ENCODE peak calls at places on chromosomes 16 and 17, in four cellular contexts. V is WTC11, J is HepG2, E is K562. W is an unnamed sample.

GRCh38 chr16:57229079-57229478 is 16.0 kb upstream of the ARL2BP start:
- DNase-seq in V (no peak), J (no peak), E (no peak), W (no peak)

GRCh38 chr17:64441772-64442549 is 7.0 kb upstream of the MILR1 start:
- DNase-seq in V (no peak), J (peak), E (no peak), W (no peak)

GRCh38 chr17:57655564-57655963 is 89.5 kb downstream of the CCDC182 start:
- DNase-seq in V (no peak), J (no peak), E (no peak), W (no peak)

GRCh38 chr16:8768701-8769100 is 28.7 kb downstream of the TMEM186 start:
- DNase-seq in V (peak), J (no peak), E (no peak), W (no peak)

GRCh38 chr17:1565860-1566259 is 3.3 kb upstream of the PITPNA start:
- DNase-seq in V (no peak), J (no peak), E (no peak), W (no peak)

GRCh38 chr16:4172070-4172469 is 55.8 kb upstream of the ADCY9 start:
- DNase-seq in V (no peak), J (no peak), E (no peak), W (no peak)

GRCh38 chr16:46746821-46747776 is 1.0 kb downstream of the MYLK3 start:
- DNase-seq in V (no peak), J (peak), E (no peak), W (no peak)

GRCh38 chr16:64152010-64152767 is 969.7 kb downstream of the CDH11 start:
- DNase-seq in V (no peak), J (no peak), E (no peak), W (no peak)

GRCh38 chr17:36546418-36547093 is 1.8 kb downstream of the GGNBP2 start:
- DNase-seq in V (no peak), J (no peak), E (no peak), W (no peak)

GRCh38 chr16:56294599-56294998 is 103.3 kb downstream of the GNAO1 start:
- DNase-seq in V (no peak), J (no peak), E (no peak), W (no peak)

GRCh38 chr16:56869513-56870270 is 4.7 kb downstream of the SLC12A3 start:
- DNase-seq in V (peak), J (peak), E (peak), W (peak)

GRCh38 chr17:27585153-27585681 is 45.8 kb upstream of the LGALS9 start:
- DNase-seq in V (no peak), J (no peak), E (no peak), W (no peak)

GRCh38 chr16:5045499-5046115 is 11.9 kb upstream of the NAGPA start:
- DNase-seq in V (no peak), J (no peak), E (no peak), W (no peak)

GRCh38 chr16:31354394-31355291 is at the start of gene ITGAX:
- DNase-seq in V (no peak), J (no peak), E (peak), W (peak)

GRCh38 chr17:1736348-1737281 is 6.1 kb upstream of the SERPINF2 start:
- DNase-seq in V (no peak), J (peak), E (peak), W (peak)

GRCh38 chr17:66073384-66073783 is 118.5 kb downstream of the CEP112 start:
- DNase-seq in V (no peak), J (no peak), E (no peak), W (no peak)

GRCh38 chr17:37648555-37648954 is 5.3 kb upstream of the DDX52 start:
- DNase-seq in V (no peak), J (no peak), E (no peak), W (no peak)

GRCh38 chr16:912684-913613 is 57.8 kb downstream of the LMF1 start:
- DNase-seq in V (no peak), J (peak), E (no peak), W (no peak)

GRCh38 chr17:20010099-20010863 is 1.1 kb downstream of the SPECC1 start:
- DNase-seq in V (peak), J (peak), E (peak), W (peak)
- TF ChIP-seq HMGXB4 in V (no peak), J (no peak), E (no peak), W (no peak)

GRCh38 chr17:28716740-28717577 is 709 bp downstream of the RAB34 start:
- DNase-seq in V (peak), J (no peak), E (no peak), W (no peak)

GRCh38 chr17:28714281-28714680 is 2.6 kb upstream of the PROCA1 start:
- DNase-seq in V (no peak), J (no peak), E (no peak), W (peak)

GRCh38 chr17:28712705-28713415 is 1.2 kb upstream of the PROCA1 start:
- DNase-seq in V (no peak), J (no peak), E (no peak), W (no peak)

GRCh38 chr17:28717578-28718316 is at the start of gene RAB34:
- DNase-seq in V (peak), J (no peak), E (no peak), W (peak)

DNA sequence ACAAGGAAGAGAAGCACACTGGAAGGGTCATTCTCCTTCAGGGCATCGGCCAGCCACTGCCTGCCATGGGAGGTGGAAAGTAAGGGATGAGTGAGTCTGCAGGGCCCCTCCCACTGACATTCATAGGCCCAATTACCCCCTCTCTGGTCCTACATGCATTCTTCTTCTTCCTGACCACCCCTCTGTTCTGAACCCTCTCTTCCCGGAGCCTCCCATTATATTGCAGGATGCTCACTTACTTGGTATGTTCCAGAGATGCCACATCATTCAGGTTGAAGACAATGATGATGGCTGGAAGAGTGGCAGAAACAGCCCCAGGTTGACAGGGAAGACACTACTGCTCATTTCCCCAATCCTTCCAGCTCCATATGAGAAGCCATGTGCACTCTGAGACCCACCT is 2.5 kb downstream of the RAB34 start:
- DNase-seq in V (no peak), J (no peak), E (no peak), W (no peak)
- TF ChIP-seq HMGXB4 in V (no peak), J (no peak), E (no peak), W (no peak)

GRCh38 chr16:86455116-86455515 is 55.2 kb upstream of the FOXF1 start:
- DNase-seq in V (no peak), J (no peak), E (no peak), W (no peak)
- TF ChIP-seq HMGXB4 in V (no peak), J (no peak), E (no peak), W (no peak)

DNA sequence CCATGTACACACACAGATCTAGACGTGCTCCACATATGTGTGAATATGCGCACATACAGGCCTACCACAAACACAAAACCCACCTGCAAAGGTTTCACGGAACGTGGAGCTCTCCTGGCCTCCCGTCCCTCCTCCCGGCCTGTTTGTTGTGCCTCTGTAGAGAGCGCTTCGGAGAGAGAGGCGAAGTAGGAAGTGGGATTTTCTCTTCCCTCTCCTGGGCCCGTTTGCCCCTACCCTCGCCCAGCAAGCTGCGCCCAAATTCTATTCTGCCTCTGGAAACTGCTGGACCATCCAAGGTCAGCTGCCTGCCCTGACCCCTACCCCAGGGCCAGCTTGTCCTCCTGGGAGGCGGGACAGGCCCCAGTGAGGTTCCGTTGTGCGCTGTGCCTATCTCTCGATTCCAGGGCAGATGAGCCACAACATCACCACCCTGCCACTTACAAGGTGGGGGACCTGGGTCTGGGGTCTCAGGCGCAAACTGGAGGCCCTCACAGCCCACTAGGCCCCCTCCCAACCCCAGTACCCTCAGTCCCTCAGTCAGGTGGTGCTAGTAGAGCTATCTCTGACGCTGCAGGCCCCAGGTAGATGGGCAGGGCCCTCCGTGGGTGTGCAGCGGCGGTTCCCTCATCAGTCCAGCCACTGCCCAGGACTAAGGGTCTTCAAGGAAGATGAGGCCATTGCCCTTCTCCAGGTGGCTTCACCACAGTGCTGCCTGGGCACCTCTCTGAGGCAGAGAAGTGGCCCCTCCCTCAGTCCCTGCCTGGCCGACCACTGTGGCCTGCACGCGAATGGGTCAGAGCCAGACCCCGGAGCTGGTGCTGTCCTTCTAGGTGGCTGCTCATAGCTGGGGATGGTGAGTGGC is 54.2 kb downstream of the BEAN1 start:
- DNase-seq in V (no peak), J (no peak), E (no peak), W (no peak)
- TF ChIP-seq HMGXB4 in V (no peak), J (no peak), E (no peak), W (no peak)